ENCODE peak calls at places on chromosomes 3 and 15, in five cellular contexts. One of them, this sample, is unnamed.

GRCh38 chr15:73844356-73844755 is 29.0 kb upstream of the TBC1D21 start:
- DNase-seq in PC-3: no peak
- DNase-seq in kidney: no peak
- DNase-seq in endothelial cell of umbilical vein: no peak
- DNase-seq in colonic mucosa: no peak
- DNase-seq in this sample: no peak

GRCh38 chr3:45931476-45931875 is 11.8 kb upstream of the CXCR6 start:
- DNase-seq in PC-3: no peak
- DNase-seq in kidney: no peak
- DNase-seq in endothelial cell of umbilical vein: no peak
- DNase-seq in colonic mucosa: no peak
- DNase-seq in this sample: no peak

GRCh38 chr3:81492048-81492447 is 269.4 kb downstream of the GBE1 start:
- DNase-seq in PC-3: no peak
- DNase-seq in kidney: no peak
- DNase-seq in endothelial cell of umbilical vein: no peak
- DNase-seq in colonic mucosa: no peak
- DNase-seq in this sample: peak; percentile 88

GRCh38 chr3:11548721-11549131 is 95.0 kb downstream of the VGLL4 start:
- DNase-seq in PC-3: peak; percentile 18
- DNase-seq in kidney: no peak
- DNase-seq in endothelial cell of umbilical vein: peak; percentile 85
- DNase-seq in colonic mucosa: no peak
- DNase-seq in this sample: peak; percentile 70

GRCh38 chr3:107441617-107442016 is 64.4 kb downstream of the CCDC54 start:
- DNase-seq in PC-3: peak; percentile 13
- DNase-seq in kidney: no peak
- DNase-seq in endothelial cell of umbilical vein: no peak
- DNase-seq in colonic mucosa: no peak
- DNase-seq in this sample: no peak

GRCh38 chr15:70475439-70475781 is 287.9 kb downstream of the UACA start:
- DNase-seq in PC-3: no peak
- DNase-seq in kidney: no peak
- DNase-seq in endothelial cell of umbilical vein: no peak
- DNase-seq in colonic mucosa: no peak
- DNase-seq in this sample: no peak

GRCh38 chr3:8539419-8539818 is 37.8 kb downstream of the LMCD1 start:
- DNase-seq in PC-3: peak; percentile 56
- DNase-seq in kidney: no peak
- DNase-seq in endothelial cell of umbilical vein: peak; percentile 26
- DNase-seq in colonic mucosa: no peak
- DNase-seq in this sample: peak; percentile 37

GRCh38 chr3:45551214-45552010 is 43.1 kb upstream of the LIMD1 start:
- DNase-seq in PC-3: peak; percentile 94
- DNase-seq in kidney: peak; percentile 91
- DNase-seq in endothelial cell of umbilical vein: no peak
- DNase-seq in colonic mucosa: peak; percentile 55
- DNase-seq in this sample: peak; percentile 94

GRCh38 chr3:107574650-107575049 is 51.9 kb downstream of the BBX start:
- DNase-seq in PC-3: peak; percentile 62
- DNase-seq in kidney: no peak
- DNase-seq in endothelial cell of umbilical vein: peak; percentile 66
- DNase-seq in colonic mucosa: no peak
- DNase-seq in this sample: peak; percentile 75

GRCh38 chr3:61733866-61734265 is 172.5 kb downstream of the PTPRG start:
- DNase-seq in PC-3: no peak
- DNase-seq in kidney: no peak
- DNase-seq in endothelial cell of umbilical vein: no peak
- DNase-seq in colonic mucosa: no peak
- DNase-seq in this sample: no peak

GRCh38 chr3:120498947-120499346 is 48.2 kb upstream of the FSTL1 start:
- DNase-seq in PC-3: peak; percentile 91
- DNase-seq in kidney: no peak
- DNase-seq in endothelial cell of umbilical vein: peak; percentile 84
- DNase-seq in colonic mucosa: no peak
- DNase-seq in this sample: peak; percentile 95

GRCh38 chr3:59451041-59451763 is 401.4 kb upstream of the CFAP20DC start:
- DNase-seq in PC-3: no peak
- DNase-seq in kidney: no peak
- DNase-seq in endothelial cell of umbilical vein: no peak
- DNase-seq in colonic mucosa: peak; percentile 19
- DNase-seq in this sample: no peak

GRCh38 chr3:194481103-194481502 is 5.7 kb downstream of the ATP13A3 start:
- DNase-seq in PC-3: peak; percentile 60
- DNase-seq in kidney: no peak
- DNase-seq in endothelial cell of umbilical vein: no peak
- DNase-seq in colonic mucosa: no peak
- DNase-seq in this sample: peak; percentile 89

GRCh38 chr3:42172047-42172654 is 81.0 kb downstream of the TRAK1 start:
- DNase-seq in PC-3: no peak
- DNase-seq in kidney: no peak
- DNase-seq in endothelial cell of umbilical vein: no peak
- DNase-seq in colonic mucosa: no peak
- DNase-seq in this sample: no peak

GRCh38 chr3:89289791-89290190 is 182.4 kb downstream of the EPHA3 start:
- DNase-seq in PC-3: no peak
- DNase-seq in kidney: no peak
- DNase-seq in endothelial cell of umbilical vein: no peak
- DNase-seq in colonic mucosa: no peak
- DNase-seq in this sample: no peak

GRCh38 chr3:125357032-125357658 is 18.0 kb downstream of the ZNF148 start:
- DNase-seq in PC-3: peak; percentile 33
- DNase-seq in kidney: peak; percentile 81
- DNase-seq in endothelial cell of umbilical vein: peak; percentile 66
- DNase-seq in colonic mucosa: peak; percentile 38
- DNase-seq in this sample: peak; percentile 75
- H3K9ac ChIP-seq in PC-3: peak overlapping the region; percentile 74
- H3K9ac ChIP-seq in kidney: peak overlapping the region; percentile 48
- H3K9ac ChIP-seq in endothelial cell of umbilical vein: no peak overlapping the region
- H3K9ac ChIP-seq in colonic mucosa: peak overlapping the region; percentile 55
- H3K9ac ChIP-seq in this sample: peak overlapping the region; percentile 84

GRCh38 chr3:177618873-177619771 is 421.8 kb upstream of the TBL1XR1 start:
- DNase-seq in PC-3: peak; percentile 91
- DNase-seq in kidney: no peak
- DNase-seq in endothelial cell of umbilical vein: peak; percentile 71
- DNase-seq in colonic mucosa: no peak
- DNase-seq in this sample: peak; percentile 91
- H3K9ac ChIP-seq in PC-3: no peak overlapping the region
- H3K9ac ChIP-seq in kidney: no peak overlapping the region
- H3K9ac ChIP-seq in endothelial cell of umbilical vein: no peak overlapping the region
- H3K9ac ChIP-seq in colonic mucosa: no peak overlapping the region
- H3K9ac ChIP-seq in this sample: peak overlapping the region; percentile 76

GRCh38 chr3:53239800-53240199 is 16.0 kb downstream of the TKT start:
- DNase-seq in PC-3: no peak
- DNase-seq in kidney: no peak
- DNase-seq in endothelial cell of umbilical vein: no peak
- DNase-seq in colonic mucosa: no peak
- DNase-seq in this sample: no peak
- H3K9ac ChIP-seq in PC-3: no peak overlapping the region
- H3K9ac ChIP-seq in kidney: no peak overlapping the region
- H3K9ac ChIP-seq in endothelial cell of umbilical vein: no peak overlapping the region
- H3K9ac ChIP-seq in colonic mucosa: no peak overlapping the region
- H3K9ac ChIP-seq in this sample: peak overlapping the region; percentile 11

DNA sequence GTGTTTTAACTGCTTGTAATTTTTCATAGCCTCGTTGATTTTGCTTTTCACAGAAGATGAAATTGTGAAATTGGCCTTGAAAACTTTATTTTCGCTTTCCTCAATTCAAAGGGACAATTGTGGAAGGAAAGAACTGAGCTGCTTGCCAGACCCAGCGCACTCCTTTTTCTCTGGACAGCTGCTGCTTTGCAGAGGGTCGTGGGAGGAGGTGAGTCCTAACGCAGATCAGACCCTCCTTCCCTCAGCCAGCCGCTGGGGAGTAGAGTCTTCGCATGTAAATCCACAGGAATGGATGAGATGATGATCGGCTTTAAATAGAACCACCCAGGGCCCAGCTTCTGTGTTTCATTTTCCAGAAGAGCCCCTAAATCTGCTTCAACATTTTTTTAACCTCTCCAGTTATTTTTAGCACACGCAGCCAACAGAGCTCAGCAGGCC is 42.7 kb upstream of the UBE2E1 start:
- DNase-seq in PC-3: no peak
- DNase-seq in kidney: no peak
- DNase-seq in endothelial cell of umbilical vein: peak; percentile 19
- DNase-seq in colonic mucosa: no peak
- DNase-seq in this sample: peak; percentile 47
- H3K9ac ChIP-seq in PC-3: no peak overlapping the region
- H3K9ac ChIP-seq in kidney: no peak overlapping the region
- H3K9ac ChIP-seq in endothelial cell of umbilical vein: no peak overlapping the region
- H3K9ac ChIP-seq in colonic mucosa: no peak overlapping the region
- H3K9ac ChIP-seq in this sample: peak overlapping the region; percentile 79

GRCh38 chr3:165455360-165455759 is 259.2 kb upstream of the SLITRK3 start:
- DNase-seq in PC-3: no peak
- DNase-seq in kidney: no peak
- DNase-seq in endothelial cell of umbilical vein: no peak
- DNase-seq in colonic mucosa: no peak
- DNase-seq in this sample: no peak
- H3K9ac ChIP-seq in PC-3: no peak overlapping the region
- H3K9ac ChIP-seq in kidney: no peak overlapping the region
- H3K9ac ChIP-seq in endothelial cell of umbilical vein: no peak overlapping the region
- H3K9ac ChIP-seq in colonic mucosa: no peak overlapping the region
- H3K9ac ChIP-seq in this sample: no peak overlapping the region

GRCh38 chr3:98326945-98327344 is 26.7 kb upstream of the OR5K4 start:
- DNase-seq in PC-3: no peak
- DNase-seq in kidney: no peak
- DNase-seq in endothelial cell of umbilical vein: no peak
- DNase-seq in colonic mucosa: no peak
- DNase-seq in this sample: no peak
- H3K9ac ChIP-seq in PC-3: no peak overlapping the region
- H3K9ac ChIP-seq in kidney: no peak overlapping the region
- H3K9ac ChIP-seq in endothelial cell of umbilical vein: no peak overlapping the region
- H3K9ac ChIP-seq in colonic mucosa: no peak overlapping the region
- H3K9ac ChIP-seq in this sample: no peak overlapping the region

GRCh38 chr3:100263583-100263982 is 2.8 kb downstream of the TBC1D23 start:
- DNase-seq in PC-3: no peak
- DNase-seq in kidney: no peak
- DNase-seq in endothelial cell of umbilical vein: no peak
- DNase-seq in colonic mucosa: no peak
- DNase-seq in this sample: peak; percentile 37
- H3K9ac ChIP-seq in PC-3: no peak overlapping the region
- H3K9ac ChIP-seq in kidney: no peak overlapping the region
- H3K9ac ChIP-seq in endothelial cell of umbilical vein: no peak overlapping the region
- H3K9ac ChIP-seq in colonic mucosa: no peak overlapping the region
- H3K9ac ChIP-seq in this sample: no peak overlapping the region

GRCh38 chr3:73030073-73030597 is 31.3 kb upstream of the EBLN2 start:
- DNase-seq in PC-3: no peak
- DNase-seq in kidney: no peak
- DNase-seq in endothelial cell of umbilical vein: no peak
- DNase-seq in colonic mucosa: no peak
- DNase-seq in this sample: no peak

GRCh38 chr3:73026702-73027101 is 30.1 kb downstream of the PPP4R2 start:
- DNase-seq in PC-3: no peak
- DNase-seq in kidney: no peak
- DNase-seq in endothelial cell of umbilical vein: no peak
- DNase-seq in colonic mucosa: no peak
- DNase-seq in this sample: no peak

GRCh38 chr3:73028803-73029202 is 32.2 kb downstream of the PPP4R2 start:
- DNase-seq in PC-3: no peak
- DNase-seq in kidney: no peak
- DNase-seq in endothelial cell of umbilical vein: no peak
- DNase-seq in colonic mucosa: no peak
- DNase-seq in this sample: no peak

GRCh38 chr3:73031573-73032103 is 29.8 kb upstream of the EBLN2 start:
- DNase-seq in PC-3: no peak
- DNase-seq in kidney: no peak
- DNase-seq in endothelial cell of umbilical vein: no peak
- DNase-seq in colonic mucosa: no peak
- DNase-seq in this sample: no peak

GRCh38 chr3:73029321-73029796 is 32.1 kb upstream of the EBLN2 start:
- DNase-seq in PC-3: peak; percentile 40
- DNase-seq in kidney: no peak
- DNase-seq in endothelial cell of umbilical vein: peak; percentile 62
- DNase-seq in colonic mucosa: no peak
- DNase-seq in this sample: peak; percentile 68
- H3K9ac ChIP-seq in PC-3: no peak overlapping the region
- H3K9ac ChIP-seq in kidney: no peak overlapping the region
- H3K9ac ChIP-seq in endothelial cell of umbilical vein: no peak overlapping the region
- H3K9ac ChIP-seq in colonic mucosa: no peak overlapping the region
- H3K9ac ChIP-seq in this sample: no peak overlapping the region

GRCh38 chr3:30970183-30970582 is 75.7 kb upstream of the GADL1 start:
- DNase-seq in PC-3: peak; percentile 67
- DNase-seq in kidney: no peak
- DNase-seq in endothelial cell of umbilical vein: peak; percentile 24
- DNase-seq in colonic mucosa: no peak
- DNase-seq in this sample: peak; percentile 12
- H3K9ac ChIP-seq in PC-3: no peak overlapping the region
- H3K9ac ChIP-seq in kidney: no peak overlapping the region
- H3K9ac ChIP-seq in endothelial cell of umbilical vein: no peak overlapping the region
- H3K9ac ChIP-seq in colonic mucosa: no peak overlapping the region
- H3K9ac ChIP-seq in this sample: no peak overlapping the region